ENCODE peak calls at places on chromosomes 4 and X, in ten cellular contexts. One of them, this sample, is unnamed.

GRCh38 chrX:37652053-37652452 is 33.5 kb upstream of the XK start:
- DNase-seq in NCI-H226: no peak
- DNase-seq in activated naive CD8-positive, alpha-beta T cell treated with anti-CD3 and anti-CD28 coated beads for 36 hours: no peak
- DNase-seq in MCF 10A: no peak
- DNase-seq in foreskin melanocyte: no peak
- DNase-seq in dermis blood vessel endothelial cell: no peak
- DNase-seq in hippocampal formation: no peak
- DNase-seq in ecto neural progenitor cell: no peak
- DNase-seq in fibroblast of mammary gland: no peak
- DNase-seq in lower leg skin: no peak
- DNase-seq in this sample: no peak

GRCh38 chr4:3409571-3410091 is 32.1 kb upstream of the HGFAC start:
- DNase-seq in fibroblast of mammary gland: no peak
- DNase-seq in activated naive CD8-positive, alpha-beta T cell treated with anti-CD3 and anti-CD28 coated beads for 36 hours: no peak
- DNase-seq in foreskin melanocyte: no peak
- DNase-seq in MCF 10A: no peak
- DNase-seq in dermis blood vessel endothelial cell: no peak
- DNase-seq in NCI-H226: no peak
- DNase-seq in hippocampal formation: no peak
- DNase-seq in ecto neural progenitor cell: no peak
- DNase-seq in lower leg skin: no peak
- DNase-seq in this sample: no peak

GRCh38 chr4:48772568-48772967 is 7.5 kb downstream of the FRYL start:
- DNase-seq in lower leg skin: no peak
- DNase-seq in ecto neural progenitor cell: no peak
- DNase-seq in dermis blood vessel endothelial cell: no peak
- DNase-seq in fibroblast of mammary gland: no peak
- DNase-seq in foreskin melanocyte: no peak
- DNase-seq in NCI-H226: no peak
- DNase-seq in MCF 10A: no peak
- DNase-seq in hippocampal formation: no peak
- DNase-seq in activated naive CD8-positive, alpha-beta T cell treated with anti-CD3 and anti-CD28 coated beads for 36 hours: no peak
- DNase-seq in this sample: no peak

GRCh38 chrX:1385824-1386223 is 6.1 kb downstream of the SLC25A6 start:
- DNase-seq in foreskin melanocyte: no peak
- DNase-seq in dermis blood vessel endothelial cell: no peak
- DNase-seq in ecto neural progenitor cell: no peak
- DNase-seq in NCI-H226: no peak
- DNase-seq in hippocampal formation: no peak
- DNase-seq in lower leg skin: peak
- DNase-seq in fibroblast of mammary gland: no peak
- DNase-seq in MCF 10A: no peak
- DNase-seq in activated naive CD8-positive, alpha-beta T cell treated with anti-CD3 and anti-CD28 coated beads for 36 hours: no peak
- DNase-seq in this sample: no peak

GRCh38 chr4:1793940-1794808 is 1.1 kb downstream of the FGFR3 start:
- DNase-seq in foreskin melanocyte: no peak
- DNase-seq in MCF 10A: peak
- DNase-seq in activated naive CD8-positive, alpha-beta T cell treated with anti-CD3 and anti-CD28 coated beads for 36 hours: no peak
- DNase-seq in lower leg skin: no peak
- DNase-seq in fibroblast of mammary gland: no peak
- DNase-seq in ecto neural progenitor cell: no peak
- DNase-seq in dermis blood vessel endothelial cell: peak
- DNase-seq in NCI-H226: no peak
- DNase-seq in hippocampal formation: no peak
- DNase-seq in this sample: no peak

GRCh38 chrX:103585421-103586313 is at the start of gene TCEAL4:
- DNase-seq in foreskin melanocyte: no peak
- DNase-seq in MCF 10A: peak
- DNase-seq in ecto neural progenitor cell: peak
- DNase-seq in fibroblast of mammary gland: peak
- DNase-seq in dermis blood vessel endothelial cell: peak
- DNase-seq in activated naive CD8-positive, alpha-beta T cell treated with anti-CD3 and anti-CD28 coated beads for 36 hours: peak
- DNase-seq in lower leg skin: peak
- DNase-seq in NCI-H226: no peak
- DNase-seq in hippocampal formation: peak
- DNase-seq in this sample: peak

GRCh38 chrX:78997870-78998558 is 52.8 kb downstream of the P2RY10 start:
- DNase-seq in lower leg skin: no peak
- DNase-seq in hippocampal formation: no peak
- DNase-seq in NCI-H226: no peak
- DNase-seq in foreskin melanocyte: no peak
- DNase-seq in dermis blood vessel endothelial cell: no peak
- DNase-seq in activated naive CD8-positive, alpha-beta T cell treated with anti-CD3 and anti-CD28 coated beads for 36 hours: peak
- DNase-seq in ecto neural progenitor cell: no peak
- DNase-seq in fibroblast of mammary gland: no peak
- DNase-seq in MCF 10A: no peak
- DNase-seq in this sample: no peak

GRCh38 chr4:53478671-53479456 is 101.4 kb downstream of the FIP1L1 start:
- DNase-seq in NCI-H226: peak
- DNase-seq in MCF 10A: peak
- DNase-seq in hippocampal formation: no peak
- DNase-seq in ecto neural progenitor cell: no peak
- DNase-seq in foreskin melanocyte: no peak
- DNase-seq in fibroblast of mammary gland: peak
- DNase-seq in dermis blood vessel endothelial cell: peak
- DNase-seq in lower leg skin: no peak
- DNase-seq in activated naive CD8-positive, alpha-beta T cell treated with anti-CD3 and anti-CD28 coated beads for 36 hours: no peak
- DNase-seq in this sample: no peak

GRCh38 chr4:150739591-150739990 is 157.6 kb downstream of the MAB21L2 start:
- DNase-seq in NCI-H226: peak
- DNase-seq in lower leg skin: no peak
- DNase-seq in hippocampal formation: no peak
- DNase-seq in MCF 10A: no peak
- DNase-seq in fibroblast of mammary gland: no peak
- DNase-seq in activated naive CD8-positive, alpha-beta T cell treated with anti-CD3 and anti-CD28 coated beads for 36 hours: no peak
- DNase-seq in dermis blood vessel endothelial cell: no peak
- DNase-seq in foreskin melanocyte: no peak
- DNase-seq in ecto neural progenitor cell: no peak
- DNase-seq in this sample: no peak

GRCh38 chr4:152118819-152119553 is 358.2 kb upstream of the GATB start:
- DNase-seq in ecto neural progenitor cell: peak
- DNase-seq in dermis blood vessel endothelial cell: no peak
- DNase-seq in fibroblast of mammary gland: no peak
- DNase-seq in lower leg skin: no peak
- DNase-seq in MCF 10A: no peak
- DNase-seq in NCI-H226: no peak
- DNase-seq in hippocampal formation: no peak
- DNase-seq in activated naive CD8-positive, alpha-beta T cell treated with anti-CD3 and anti-CD28 coated beads for 36 hours: no peak
- DNase-seq in foreskin melanocyte: no peak
- DNase-seq in this sample: no peak

GRCh38 chr4:157151711-157152110 is 68.8 kb upstream of the GRIA2 start:
- DNase-seq in hippocampal formation: no peak
- DNase-seq in activated naive CD8-positive, alpha-beta T cell treated with anti-CD3 and anti-CD28 coated beads for 36 hours: no peak
- DNase-seq in foreskin melanocyte: no peak
- DNase-seq in ecto neural progenitor cell: no peak
- DNase-seq in lower leg skin: no peak
- DNase-seq in dermis blood vessel endothelial cell: no peak
- DNase-seq in NCI-H226: no peak
- DNase-seq in fibroblast of mammary gland: peak
- DNase-seq in MCF 10A: peak
- DNase-seq in this sample: no peak

GRCh38 chrX:46324166-46324565 is 221.1 kb downstream of the ZNF674 start:
- DNase-seq in hippocampal formation: no peak
- DNase-seq in NCI-H226: no peak
- DNase-seq in MCF 10A: no peak
- DNase-seq in fibroblast of mammary gland: no peak
- DNase-seq in foreskin melanocyte: no peak
- DNase-seq in lower leg skin: no peak
- DNase-seq in ecto neural progenitor cell: no peak
- DNase-seq in activated naive CD8-positive, alpha-beta T cell treated with anti-CD3 and anti-CD28 coated beads for 36 hours: no peak
- DNase-seq in dermis blood vessel endothelial cell: no peak
- DNase-seq in this sample: no peak

GRCh38 chr4:7358100-7358735 is 76.5 kb downstream of the PSAPL1 start:
- DNase-seq in activated naive CD8-positive, alpha-beta T cell treated with anti-CD3 and anti-CD28 coated beads for 36 hours: no peak
- DNase-seq in dermis blood vessel endothelial cell: peak
- DNase-seq in lower leg skin: peak
- DNase-seq in NCI-H226: peak
- DNase-seq in fibroblast of mammary gland: peak
- DNase-seq in hippocampal formation: no peak
- DNase-seq in foreskin melanocyte: no peak
- DNase-seq in ecto neural progenitor cell: no peak
- DNase-seq in MCF 10A: peak
- DNase-seq in this sample: peak

GRCh38 chrX:114675365-114675764 is 91.5 kb downstream of the HTR2C start:
- DNase-seq in MCF 10A: peak
- DNase-seq in hippocampal formation: no peak
- DNase-seq in NCI-H226: peak
- DNase-seq in activated naive CD8-positive, alpha-beta T cell treated with anti-CD3 and anti-CD28 coated beads for 36 hours: no peak
- DNase-seq in lower leg skin: no peak
- DNase-seq in foreskin melanocyte: no peak
- DNase-seq in dermis blood vessel endothelial cell: no peak
- DNase-seq in ecto neural progenitor cell: no peak
- DNase-seq in fibroblast of mammary gland: peak
- DNase-seq in this sample: no peak

GRCh38 chrX:53135581-53135980 is 41.6 kb downstream of the KANTR start:
- DNase-seq in dermis blood vessel endothelial cell: no peak
- DNase-seq in fibroblast of mammary gland: no peak
- DNase-seq in NCI-H226: no peak
- DNase-seq in MCF 10A: no peak
- DNase-seq in hippocampal formation: no peak
- DNase-seq in ecto neural progenitor cell: no peak
- DNase-seq in foreskin melanocyte: no peak
- DNase-seq in activated naive CD8-positive, alpha-beta T cell treated with anti-CD3 and anti-CD28 coated beads for 36 hours: no peak
- DNase-seq in lower leg skin: no peak
- DNase-seq in this sample: no peak